ENCODE peak calls at places on chromosomes 5 and 9, in five cellular contexts. One of them, this sample, is unnamed.

GRCh38 chr5:91166040-91166807 is 216.9 kb downstream of the ARRDC3 start:
- DNase-seq in fibroblast of gingiva: peak; percentile 28
- DNase-seq in NCI-H1930: no peak
- DNase-seq in KG1: no peak
- DNase-seq in RWPE1: no peak
- DNase-seq in this sample: no peak

GRCh38 chr9:129320575-129321311 is 142.7 kb upstream of the IER5L start:
- DNase-seq in fibroblast of gingiva: peak; percentile 79
- DNase-seq in NCI-H1930: no peak
- DNase-seq in KG1: peak; percentile 36
- DNase-seq in RWPE1: peak; percentile 52
- DNase-seq in this sample: no peak

GRCh38 chr5:133200256-133200655 is 148.4 kb downstream of the HSPA4 start:
- DNase-seq in fibroblast of gingiva: no peak
- DNase-seq in NCI-H1930: no peak
- DNase-seq in KG1: no peak
- DNase-seq in RWPE1: no peak
- DNase-seq in this sample: no peak

GRCh38 chr5:138470322-138471285 is 5.3 kb downstream of the EGR1 start:
- DNase-seq in fibroblast of gingiva: no peak
- DNase-seq in NCI-H1930: no peak
- DNase-seq in KG1: no peak
- DNase-seq in RWPE1: peak; percentile 79
- DNase-seq in this sample: no peak

GRCh38 chr9:130523921-130524320 is 55.5 kb upstream of the FUBP3 start:
- DNase-seq in fibroblast of gingiva: no peak
- DNase-seq in NCI-H1930: no peak
- DNase-seq in KG1: no peak
- DNase-seq in RWPE1: no peak
- DNase-seq in this sample: no peak

GRCh38 chr9:124870723-124871122 is 8.8 kb downstream of the ARPC5L start:
- DNase-seq in fibroblast of gingiva: no peak
- DNase-seq in NCI-H1930: no peak
- DNase-seq in KG1: no peak
- DNase-seq in RWPE1: no peak
- DNase-seq in this sample: no peak

GRCh38 chr9:136803551-136804508 is 3.9 kb upstream of the RABL6 start:
- DNase-seq in fibroblast of gingiva: no peak
- DNase-seq in NCI-H1930: no peak
- DNase-seq in KG1: no peak
- DNase-seq in RWPE1: no peak
- DNase-seq in this sample: no peak

GRCh38 chr5:122532035-122532434 is 220.0 kb downstream of the SNCAIP start:
- DNase-seq in fibroblast of gingiva: peak; percentile 12
- DNase-seq in NCI-H1930: no peak
- DNase-seq in KG1: no peak
- DNase-seq in RWPE1: no peak
- DNase-seq in this sample: no peak

GRCh38 chr5:135493406-135494180 is 41.4 kb upstream of the TIFAB start:
- DNase-seq in fibroblast of gingiva: peak; percentile 92
- DNase-seq in NCI-H1930: no peak
- DNase-seq in KG1: no peak
- DNase-seq in RWPE1: peak; percentile 92
- DNase-seq in this sample: no peak

GRCh38 chr5:17413691-17414090 is 84.3 kb upstream of the TAF11L2 start:
- DNase-seq in fibroblast of gingiva: no peak
- DNase-seq in NCI-H1930: no peak
- DNase-seq in KG1: no peak
- DNase-seq in RWPE1: no peak
- DNase-seq in this sample: no peak

GRCh38 chr5:131496400-131496713 is 138.7 kb downstream of the RAPGEF6 start:
- DNase-seq in fibroblast of gingiva: no peak
- DNase-seq in NCI-H1930: peak; percentile 9
- DNase-seq in KG1: no peak
- DNase-seq in RWPE1: no peak
- DNase-seq in this sample: no peak

GRCh38 chr5:58240286-58240685 is 219.6 kb downstream of the PLK2 start:
- DNase-seq in fibroblast of gingiva: peak; percentile 65
- DNase-seq in NCI-H1930: no peak
- DNase-seq in KG1: no peak
- DNase-seq in RWPE1: peak; percentile 59
- DNase-seq in this sample: no peak

GRCh38 chr5:18799482-18800128 is 1165.3 kb downstream of the TAF11L14 start:
- DNase-seq in fibroblast of gingiva: no peak
- DNase-seq in NCI-H1930: no peak
- DNase-seq in KG1: no peak
- DNase-seq in RWPE1: no peak
- DNase-seq in this sample: peak; percentile 4

GRCh38 chr9:136741885-136742568 is 713 bp downstream of the LCN10 start:
- DNase-seq in fibroblast of gingiva: no peak
- DNase-seq in NCI-H1930: no peak
- DNase-seq in KG1: no peak
- DNase-seq in RWPE1: no peak
- DNase-seq in this sample: no peak

GRCh38 chr9:102237094-102237493 is 498.6 kb upstream of the GRIN3A start:
- DNase-seq in fibroblast of gingiva: no peak
- DNase-seq in NCI-H1930: no peak
- DNase-seq in KG1: peak; percentile 9
- DNase-seq in RWPE1: no peak
- DNase-seq in this sample: no peak

GRCh38 chr9:81318571-81318970 is 370.8 kb downstream of the TLE1 start:
- DNase-seq in fibroblast of gingiva: peak; percentile 59
- DNase-seq in NCI-H1930: no peak
- DNase-seq in KG1: no peak
- DNase-seq in RWPE1: peak; percentile 62
- DNase-seq in this sample: no peak

GRCh38 chr9:98225015-98225442 is 30.4 kb downstream of the TBC1D2 start:
- DNase-seq in fibroblast of gingiva: no peak
- DNase-seq in NCI-H1930: no peak
- DNase-seq in KG1: no peak
- DNase-seq in RWPE1: no peak
- DNase-seq in this sample: no peak

GRCh38 chr5:160442824-160443431 is 21.3 kb downstream of the PTTG1 start:
- DNase-seq in fibroblast of gingiva: no peak
- DNase-seq in NCI-H1930: no peak
- DNase-seq in KG1: no peak
- DNase-seq in RWPE1: no peak
- DNase-seq in this sample: no peak